ENCODE peak calls at places on chromosomes 11 and 22, in nine cellular contexts. O is right lobe of liver, W is stomach, X is adrenal gland, K is body of pancreas, R is endothelial cell of umbilical vein, Y is GM23248, F is adipocyte, V is right cardiac atrium. E is an unnamed sample.
A peak's percentile ranks its signal among the peaks of the same experiment; 100 is the strongest.

GRCh38 chr11:58573451-58574104 is 2.1 kb downstream of the LPXN start:
- DNase-seq in O (no peak), W (no peak), X (peak; percentile 83), K (peak; percentile 46), R (peak; percentile 74), Y (peak; percentile 95), F (peak; percentile 85), V (peak; percentile 69), E (peak; percentile 46)

GRCh38 chr11:118916842-118917388 is 8.8 kb downstream of the BCL9L start:
- DNase-seq in O (peak; percentile 50), W (no peak), X (peak; percentile 76), K (peak; percentile 74), R (no peak), Y (peak; percentile 89), F (peak; percentile 84), V (peak; percentile 91), E (no peak)

GRCh38 chr11:85316967-85317366 is 310.2 kb downstream of the DLG2 start:
- DNase-seq in O (no peak), W (no peak), X (no peak), K (peak; percentile 6), R (no peak), Y (no peak), F (no peak), V (no peak), E (no peak)

GRCh38 chr22:44592466-44593180 is 94.6 kb upstream of the RTL6 start:
- DNase-seq in O (no peak), W (no peak), X (no peak), K (no peak), R (no peak), Y (no peak), F (no peak), V (no peak), E (no peak)

GRCh38 chr11:15208570-15209222 is 94.0 kb downstream of the INSC start:
- DNase-seq in O (peak; percentile 87), W (peak; percentile 80), X (peak; percentile 80), K (peak; percentile 77), R (peak; percentile 34), Y (peak; percentile 80), F (peak; percentile 87), V (peak; percentile 84), E (peak; percentile 38)

GRCh38 chr11:3781423-3781822 is 15.9 kb downstream of the NUP98 start:
- DNase-seq in O (no peak), W (no peak), X (no peak), K (no peak), R (no peak), Y (peak; percentile 70), F (peak; percentile 61), V (no peak), E (no peak)

GRCh38 chr11:123429851-123430735 is at the start of gene GRAMD1B:
- DNase-seq in O (peak; percentile 53), W (peak; percentile 47), X (peak; percentile 86), K (peak; percentile 26), R (peak; percentile 66), Y (peak; percentile 84), F (peak; percentile 82), V (peak; percentile 83), E (no peak)

GRCh38 chr11:33449798-33450197 is 192.6 kb downstream of the HIPK3 start:
- DNase-seq in O (no peak), W (no peak), X (no peak), K (no peak), R (no peak), Y (peak; percentile 53), F (peak; percentile 30), V (no peak), E (no peak)

GRCh38 chr22:24037851-24038765 is 27.0 kb downstream of the CABIN1 start:
- DNase-seq in O (no peak), W (peak; percentile 10), X (no peak), K (no peak), R (no peak), Y (no peak), F (no peak), V (no peak), E (no peak)

GRCh38 chr11:326842-327580 is 6.4 kb upstream of the IFITM3 start:
- DNase-seq in O (peak; percentile 88), W (peak; percentile 80), X (peak; percentile 90), K (peak; percentile 89), R (peak; percentile 84), Y (peak; percentile 40), F (no peak), V (peak; percentile 94), E (peak; percentile 69)

GRCh38 chr11:64969209-64969608 is 2.7 kb downstream of the MAJIN start:
- DNase-seq in O (no peak), W (no peak), X (no peak), K (no peak), R (peak; percentile 31), Y (peak; percentile 61), F (peak; percentile 34), V (no peak), E (no peak)

GRCh38 chr11:68780829-68781228 is 29.5 kb upstream of the TESMIN start:
- DNase-seq in O (no peak), W (peak; percentile 87), X (peak; percentile 76), K (peak; percentile 58), R (peak; percentile 50), Y (no peak), F (no peak), V (peak; percentile 88), E (no peak)

GRCh38 chr11:16099501-16099900 is 256.8 kb downstream of the SOX6 start:
- DNase-seq in O (no peak), W (no peak), X (no peak), K (no peak), R (no peak), Y (no peak), F (peak; percentile 68), V (no peak), E (no peak)

GRCh38 chr22:38204784-38205183 is 3.0 kb downstream of the MAFF start:
- DNase-seq in O (no peak), W (no peak), X (no peak), K (no peak), R (no peak), Y (peak; percentile 31), F (no peak), V (peak; percentile 21), E (no peak)
- H3K4me1 ChIP-seq in O (no peaks in the 10 kb centered on the region), W (peaks cover 43% of the 10 kb centered on the region), X (peaks cover 15% of the 10 kb centered on the region), K (peaks cover 18% of the 10 kb centered on the region), R (peaks cover 24% of the 10 kb centered on the region), Y (peaks cover 26% of the 10 kb centered on the region), F (peaks cover 35% of the 10 kb centered on the region), V (peaks cover 15% of the 10 kb centered on the region), E (peaks cover 25% of the 10 kb centered on the region)

DNA sequence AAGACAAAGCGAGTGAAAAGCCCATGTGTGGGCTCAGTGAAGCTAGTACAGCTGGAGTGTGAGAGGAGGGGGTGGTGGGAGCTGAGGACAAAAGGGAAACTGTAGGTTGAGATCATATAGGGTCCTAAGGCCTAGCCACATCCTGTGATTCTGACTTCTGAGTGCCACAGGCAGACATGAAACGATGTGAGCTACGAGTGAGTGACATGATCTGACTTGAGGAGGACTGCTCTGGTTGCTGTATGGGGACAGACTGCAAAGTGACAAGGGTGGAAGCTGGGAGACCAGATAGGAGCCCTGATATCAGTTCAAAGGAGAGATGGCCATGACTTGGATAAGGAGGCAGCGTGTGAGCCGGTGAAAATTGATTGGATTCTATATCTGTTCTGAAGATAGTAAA is 85.4 kb downstream of the MICAL2 start:
- DNase-seq in O (no peak), W (no peak), X (no peak), K (no peak), R (no peak), Y (no peak), F (no peak), V (no peak), E (no peak)
- H3K4me3 ChIP-seq in O (no peak overlapping the region), W (no peak overlapping the region), X (no peak overlapping the region), K (no peak overlapping the region), R (no peak overlapping the region), Y (no peak overlapping the region), F (no peak overlapping the region), V (no peak overlapping the region), E (no peak overlapping the region)

GRCh38 chr11:116867619-116868018 is 30.2 kb upstream of the APOA1 start:
- DNase-seq in O (no peak), W (no peak), X (no peak), K (no peak), R (no peak), Y (no peak), F (no peak), V (no peak), E (peak; percentile 40)
- H3K4me1 ChIP-seq in O (no peaks in the 10 kb centered on the region), W (peaks cover 9% of the 10 kb centered on the region), X (no peaks in the 10 kb centered on the region), K (no peaks in the 10 kb centered on the region), R (peaks cover 6% of the 10 kb centered on the region), Y (peaks cover 74% of the 10 kb centered on the region), F (peaks cover 50% of the 10 kb centered on the region), V (peaks cover 6% of the 10 kb centered on the region), E (peaks cover 42% of the 10 kb centered on the region)

GRCh38 chr11:114438303-114438702 is 964 bp upstream of the REXO2 start:
- DNase-seq in O (no peak), W (no peak), X (no peak), K (no peak), R (peak; percentile 38), Y (no peak), F (no peak), V (no peak), E (no peak)
- H3K4me3 ChIP-seq in O (no peak overlapping the region), W (peak overlapping the region; percentile 90), X (no peak overlapping the region), K (no peak overlapping the region), R (no peak overlapping the region), Y (no peak overlapping the region), F (peak overlapping the region; percentile 93), V (no peak overlapping the region), E (no peak overlapping the region)

GRCh38 chr22:32811788-32812187 is 10.3 kb downstream of the TIMP3 start:
- DNase-seq in O (no peak), W (no peak), X (no peak), K (no peak), R (no peak), Y (peak; percentile 7), F (no peak), V (no peak), E (no peak)
- H3K4me1 ChIP-seq in O (no peaks in the 10 kb centered on the region), W (peaks cover 93% of the 10 kb centered on the region), X (peaks cover 83% of the 10 kb centered on the region), K (peaks cover 4% of the 10 kb centered on the region), R (no peaks in the 10 kb centered on the region), Y (peaks cover 48% of the 10 kb centered on the region), F (peaks cover 29% of the 10 kb centered on the region), V (peaks cover 49% of the 10 kb centered on the region), E (peaks cover 43% of the 10 kb centered on the region)

DNA sequence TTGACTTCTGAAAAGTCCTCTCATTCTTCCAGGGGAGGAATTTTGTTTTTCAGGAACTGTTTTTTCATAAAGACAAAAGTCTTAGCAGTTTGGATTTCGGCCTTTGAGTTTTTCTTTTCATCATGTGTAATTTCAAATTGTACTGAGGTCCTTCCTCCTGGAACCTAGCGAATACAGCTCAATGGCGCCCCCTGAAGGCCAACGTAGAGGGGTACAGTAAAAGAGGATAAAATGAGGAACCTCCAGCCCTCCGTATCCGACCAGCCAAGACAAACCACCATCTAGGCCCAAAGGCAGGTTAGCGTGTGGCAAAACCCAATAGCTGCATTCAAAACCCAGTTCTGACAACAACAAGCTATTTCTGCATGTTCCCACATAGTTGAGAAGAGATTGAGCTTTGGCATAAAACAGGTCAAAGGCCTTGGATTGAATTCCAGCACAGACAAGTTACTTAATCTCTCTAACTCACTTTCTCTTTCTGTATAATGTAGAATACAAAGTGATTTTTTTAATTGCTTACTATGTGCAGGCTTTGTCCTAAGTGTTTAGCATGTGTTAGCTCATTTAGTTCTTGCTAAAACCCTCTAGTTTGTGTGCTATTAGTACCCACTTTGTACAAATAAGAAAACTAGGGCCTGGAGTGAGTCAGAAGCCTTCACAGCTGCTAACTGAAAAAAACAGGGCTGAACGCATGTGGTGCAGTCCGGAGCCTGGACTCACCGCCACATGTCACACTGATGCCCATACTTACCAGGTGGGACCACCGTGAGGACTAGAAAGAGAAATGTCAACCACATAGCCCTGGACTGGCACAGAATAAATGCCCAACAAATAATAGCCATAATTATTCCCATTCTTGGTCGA is 43.2 kb upstream of the ETS1 start:
- DNase-seq in O (peak; percentile 91), W (peak; percentile 91), X (peak; percentile 93), K (peak; percentile 87), R (peak; percentile 89), Y (peak; percentile 83), F (peak; percentile 94), V (peak; percentile 93), E (peak; percentile 71)
- H3K4me3 ChIP-seq in O (no peak overlapping the region), W (no peak overlapping the region), X (no peak overlapping the region), K (no peak overlapping the region), R (no peak overlapping the region), Y (peak overlapping the region; percentile 24), F (peak overlapping the region; percentile 28), V (no peak overlapping the region), E (no peak overlapping the region)

GRCh38 chr11:18479063-18479462 is 23.4 kb downstream of the LDHAL6A start:
- DNase-seq in O (no peak), W (no peak), X (no peak), K (no peak), R (no peak), Y (no peak), F (no peak), V (no peak), E (no peak)
- H3K4me1 ChIP-seq in O (no peaks in the 10 kb centered on the region), W (no peaks in the 10 kb centered on the region), X (no peaks in the 10 kb centered on the region), K (no peaks in the 10 kb centered on the region), R (no peaks in the 10 kb centered on the region), Y (peaks cover 8% of the 10 kb centered on the region), F (no peaks in the 10 kb centered on the region), V (no peaks in the 10 kb centered on the region), E (no peaks in the 10 kb centered on the region)